ENCODE peak calls at places on chromosome X, in four cellular contexts. F, C, O and Z are unnamed samples.

GRCh38 chrX:130523460-130524394 is 121.9 kb downstream of the RBMX2 start:
- DNase-seq in F (no peak), C (peak; percentile 29), O (no peak), Z (peak; percentile 10)

GRCh38 chrX:153474266-153474665 is 3.9 kb upstream of the HAUS7 start:
- DNase-seq in C (no peak), F (no peak), O (no peak), Z (no peak)

GRCh38 chrX:116756960-116757359 is 294.2 kb upstream of the CT83 start:
- DNase-seq in O (no peak), C (no peak), F (no peak), Z (no peak)

GRCh38 chrX:13894888-13895564 is 78.1 kb upstream of the GPM6B start:
- DNase-seq in F (no peak), C (no peak), O (no peak), Z (no peak)

GRCh38 chrX:69222103-69223090 is 57.1 kb upstream of the PJA1 start:
- DNase-seq in F (peak; percentile 54), C (peak; percentile 50), O (peak; percentile 64), Z (peak; percentile 69)

GRCh38 chrX:68827848-68828562 is 816 bp upstream of the EFNB1 start:
- DNase-seq in C (peak; percentile 82), O (peak; percentile 70), F (peak; percentile 76), Z (peak; percentile 72)

GRCh38 chrX:70445876-70446275 is 1.2 kb downstream of the DLG3 start:
- DNase-seq in C (no peak), F (no peak), O (no peak), Z (no peak)

GRCh38 chrX:46687619-46688018 is 71.3 kb downstream of the SLC9A7 start:
- DNase-seq in C (no peak), F (no peak), O (peak; percentile 27), Z (peak; percentile 48)

GRCh38 chrX:97524997-97525396 is 641.3 kb downstream of the RPA4 start:
- DNase-seq in F (no peak), O (no peak), C (no peak), Z (peak; percentile 39)

GRCh38 chrX:85569691-85570090 is 190.2 kb upstream of the POF1B start:
- DNase-seq in C (no peak), F (no peak), O (no peak), Z (no peak)

GRCh38 chrX:126655061-126655460 is 102.4 kb upstream of the DCAF12L1 start:
- DNase-seq in O (peak; percentile 0), F (no peak), C (no peak), Z (peak; percentile 9)

DNA sequence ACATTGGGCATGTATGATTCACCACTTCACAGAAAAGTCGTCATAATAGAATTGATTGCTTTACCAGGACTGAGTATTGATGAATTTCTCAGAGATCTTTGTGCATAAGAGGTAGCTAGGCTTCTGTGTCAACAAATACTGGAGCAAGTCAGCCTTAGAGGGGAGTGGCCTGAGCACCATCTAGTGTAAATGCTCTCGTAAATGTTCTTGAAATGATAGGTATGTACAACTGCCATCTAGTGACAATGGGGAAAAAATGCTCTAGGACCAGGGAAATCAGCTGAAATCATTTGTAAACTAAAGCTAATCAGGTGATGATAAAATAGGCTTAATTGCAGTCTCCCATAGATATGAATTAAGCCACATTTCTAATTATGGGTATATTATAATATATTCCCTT is 309.4 kb upstream of the FMR1 start:
- DNase-seq in O (no peak), C (no peak), F (no peak), Z (peak; percentile 0)
- TF ChIP-seq CTCF in O (no peak), C (no peak), F (peak; percentile 17), Z (no peak)

DNA sequence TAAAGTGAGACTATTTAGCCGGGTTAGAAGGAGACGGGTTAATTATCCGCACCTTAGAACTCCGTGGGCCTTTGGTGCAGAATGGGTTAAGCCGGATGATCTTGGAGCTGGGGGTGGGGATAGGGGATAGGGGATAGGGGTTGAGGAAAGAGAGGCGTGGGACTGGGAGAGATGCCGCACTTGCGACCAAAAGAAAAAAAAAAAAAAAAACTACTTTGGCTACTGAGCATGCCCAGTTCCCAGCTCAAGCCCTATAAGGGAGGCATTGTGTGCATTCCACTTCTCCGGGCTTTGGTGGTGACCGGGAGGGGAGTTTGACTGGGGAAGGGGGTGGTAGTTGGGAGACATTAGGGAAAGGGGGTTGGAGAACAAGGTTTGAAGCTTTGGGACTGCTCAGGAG is at the start of gene SLITRK4:
- DNase-seq in F (no peak), C (no peak), O (no peak), Z (no peak)
- H3K4me3 ChIP-seq in F (no peak within 1 kb of the TSS), C (peak within 1 kb of the TSS; percentile 58), O (no peak within 1 kb of the TSS), Z (no peak within 1 kb of the TSS)

GRCh38 chrX:17741123-17741511 is 3.8 kb downstream of the SCML1 start:
- DNase-seq in O (no peak), C (no peak), F (no peak), Z (no peak)
- H3K27me3 ChIP-seq in O (no peaks in the 10 kb centered on the region), C (no peaks in the 10 kb centered on the region), F (no peaks in the 10 kb centered on the region), Z (no peaks in the 10 kb centered on the region)

DNA sequence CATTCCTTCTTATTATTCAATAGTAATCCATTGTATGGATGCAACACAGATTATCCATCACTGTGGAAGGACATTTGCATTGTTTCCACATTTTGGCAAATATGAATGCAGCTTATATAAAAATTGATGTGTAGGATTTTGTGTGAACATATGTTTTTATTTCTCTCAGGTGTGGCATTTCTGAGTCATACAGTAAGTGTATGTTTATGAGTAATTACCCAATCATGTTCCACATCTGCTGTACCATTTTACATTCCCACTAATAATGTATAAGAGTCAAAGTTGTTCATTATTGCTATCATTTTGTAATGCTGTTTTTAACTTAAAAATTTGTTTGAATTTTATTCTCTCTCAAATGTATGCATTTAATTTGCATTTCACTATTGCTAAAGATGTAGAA is 25.5 kb downstream of the MAGEA4 start:
- DNase-seq in C (no peak), O (peak; percentile 9), F (no peak), Z (peak; percentile 53)
- TF ChIP-seq CTCF in C (no peak), O (no peak), F (no peak), Z (no peak)

GRCh38 chrX:43002526-43003203 is 224.7 kb upstream of the PPP1R2C start:
- DNase-seq in O (no peak), F (no peak), C (no peak), Z (no peak)
- H3K4me3 ChIP-seq in O (no peak overlapping the region), F (no peak overlapping the region), C (no peak overlapping the region), Z (no peak overlapping the region)

GRCh38 chrX:154815274-154815818 is 10.1 kb upstream of the MPP1 start:
- DNase-seq in C (no peak), F (no peak), O (no peak), Z (no peak)
- H3K27me3 ChIP-seq in C (no peaks in the 10 kb centered on the region), F (no peaks in the 10 kb centered on the region), O (peaks cover 3% of the 10 kb centered on the region), Z (no peaks in the 10 kb centered on the region)

GRCh38 chrX:100615015-100615414 is 21.6 kb downstream of the TSPAN6 start:
- DNase-seq in C (no peak), O (peak; percentile 50), F (no peak), Z (peak; percentile 59)
- TF ChIP-seq CTCF in C (peak; percentile 49), O (peak; percentile 50), F (no peak), Z (peak; percentile 46)

GRCh38 chrX:131752493-131753198 is 208.8 kb downstream of the OR13H1 start:
- DNase-seq in F (no peak), O (peak; percentile 77), C (no peak), Z (no peak)
- H3K4me3 ChIP-seq in F (no peak overlapping the region), O (peak overlapping the region; percentile 40), C (no peak overlapping the region), Z (no peak overlapping the region)

GRCh38 chrX:151711154-151711553 is 4.7 kb upstream of the FATE1 start:
- DNase-seq in C (no peak), O (no peak), F (no peak), Z (no peak)

GRCh38 chrX:151712253-151712652 is 3.6 kb upstream of the FATE1 start:
- DNase-seq in C (no peak), O (no peak), F (no peak), Z (no peak)

GRCh38 chrX:151710457-151710856 is 5.4 kb upstream of the FATE1 start:
- DNase-seq in O (no peak), F (no peak), C (no peak), Z (no peak)

GRCh38 chrX:151711787-151712186 is 4.0 kb upstream of the FATE1 start:
- DNase-seq in F (no peak), C (no peak), O (no peak), Z (no peak)

GRCh38 chrX:151708821-151709220 is 7.0 kb upstream of the FATE1 start:
- DNase-seq in C (no peak), F (no peak), O (no peak), Z (no peak)
- H3K27me3 ChIP-seq in C (no peaks in the 10 kb centered on the region), F (no peaks in the 10 kb centered on the region), O (no peaks in the 10 kb centered on the region), Z (no peaks in the 10 kb centered on the region)

DNA sequence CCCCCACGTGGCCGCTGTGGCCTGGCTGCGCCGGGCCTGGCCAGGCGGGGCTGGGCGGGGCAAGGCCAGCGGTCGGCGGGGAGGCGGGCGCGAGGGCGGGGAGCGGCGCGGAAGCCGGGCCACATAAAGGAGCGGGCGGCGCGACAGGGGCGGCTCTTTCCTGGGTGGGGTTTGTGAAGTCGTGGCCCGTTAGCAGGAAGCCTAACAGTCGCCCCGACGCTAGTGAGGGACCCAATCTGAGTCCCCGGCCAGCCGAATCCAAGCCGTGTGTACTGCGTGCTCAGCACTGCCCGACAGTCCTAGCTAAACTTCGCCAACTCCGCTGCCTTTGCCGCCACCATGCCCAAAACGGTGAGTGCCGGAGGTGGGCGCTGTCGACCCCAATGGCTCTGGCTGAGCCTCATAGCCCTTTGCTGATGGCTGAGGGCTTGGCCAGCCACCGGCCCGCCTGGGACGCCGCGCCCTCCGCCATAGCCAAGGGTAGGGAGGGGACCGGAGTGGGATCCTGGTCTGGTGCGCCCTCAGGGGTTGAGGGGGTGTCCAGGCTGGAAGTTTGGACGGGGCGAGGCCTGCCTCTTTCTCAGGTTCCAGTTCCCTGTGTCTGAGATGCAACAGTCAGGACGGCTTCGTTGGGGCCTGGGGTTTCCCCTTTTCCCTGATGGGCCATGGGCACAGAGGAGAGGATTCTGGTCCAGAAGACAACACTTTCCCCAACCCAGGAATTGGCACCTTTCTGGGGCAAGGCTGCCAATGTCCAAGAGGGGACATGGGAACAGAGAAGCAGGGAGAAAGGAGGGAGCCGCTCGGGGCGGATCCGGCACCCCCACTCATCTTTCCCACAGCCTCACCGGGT is at the start of gene MSN:
- DNase-seq in F (peak; percentile 82), O (peak; percentile 55), C (peak; percentile 84), Z (no peak)
- TF ChIP-seq CTCF in F (peak; percentile 56), O (no peak), C (no peak), Z (no peak)